ENCODE peak calls at places on chromosomes 2 and 18, in nine cellular contexts. L, O, C, R, E, I, J, B and P are unnamed samples.

GRCh38 chr2:7730990-7731389 is 813.8 kb downstream of the RNF144A start:
- DNase-seq in L (no peak), O (no peak), C (no peak), R (no peak), E (no peak), I (no peak), J (no peak), B (no peak), P (no peak)

GRCh38 chr2:45380131-45380836 is 230.8 kb downstream of the SRBD1 start:
- DNase-seq in L (no peak), O (no peak), C (no peak), R (no peak), E (peak; percentile 10), I (no peak), J (no peak), B (no peak), P (no peak)

GRCh38 chr2:151029406-151030157 is 232.1 kb downstream of the RBM43 start:
- DNase-seq in L (no peak), O (no peak), C (no peak), R (no peak), E (no peak), I (no peak), J (no peak), B (no peak), P (no peak)

GRCh38 chr2:140863713-140864112 is 1267.1 kb downstream of the LRP1B start:
- DNase-seq in L (no peak), O (peak; percentile 3), C (peak; percentile 10), R (no peak), E (peak; percentile 63), I (peak; percentile 29), J (no peak), B (peak; percentile 9), P (no peak)

GRCh38 chr2:207928079-207928478 is 97.2 kb downstream of the PLEKHM3 start:
- DNase-seq in L (no peak), O (no peak), C (no peak), R (no peak), E (no peak), I (no peak), J (no peak), B (no peak), P (no peak)

GRCh38 chr2:12684471-12684936 is 32.2 kb upstream of the TRIB2 start:
- DNase-seq in L (no peak), O (no peak), C (no peak), R (no peak), E (no peak), I (peak; percentile 18), J (no peak), B (no peak), P (no peak)

GRCh38 chr2:172285010-172285621 is 142.3 kb upstream of the ITGA6 start:
- DNase-seq in L (no peak), O (no peak), C (no peak), R (no peak), E (no peak), I (peak; percentile 27), J (no peak), B (no peak), P (no peak)

GRCh38 chr2:168155036-168155435 is 92.4 kb downstream of the STK39 start:
- DNase-seq in L (no peak), O (no peak), C (no peak), R (no peak), E (no peak), I (peak; percentile 15), J (no peak), B (no peak), P (no peak)

GRCh38 chr18:57813245-57813644 is 10.1 kb upstream of the ATP8B1 start:
- DNase-seq in L (no peak), O (no peak), C (no peak), R (no peak), E (peak; percentile 87), I (peak; percentile 96), J (no peak), B (no peak), P (no peak)

GRCh38 chr2:167748536-167748935 is 498.9 kb downstream of the STK39 start:
- DNase-seq in L (no peak), O (no peak), C (no peak), R (no peak), E (no peak), I (no peak), J (no peak), B (no peak), P (no peak)

GRCh38 chr2:44168684-44169154 is at the start of gene PPM1B:
- DNase-seq in L (peak; percentile 99), O (no peak), C (no peak), R (peak; percentile 99), E (no peak), I (no peak), J (peak; percentile 100), B (no peak), P (peak; percentile 98)

GRCh38 chr18:26073742-26074141 is 16.7 kb downstream of the SS18 start:
- DNase-seq in L (no peak), O (no peak), C (no peak), R (no peak), E (no peak), I (no peak), J (no peak), B (no peak), P (no peak)

GRCh38 chr2:128638311-128638710 is 319.6 kb upstream of the HS6ST1 start:
- DNase-seq in L (no peak), O (no peak), C (no peak), R (no peak), E (no peak), I (no peak), J (no peak), B (no peak), P (no peak)

GRCh38 chr18:35296079-35296478 is 6.0 kb upstream of the ZSCAN30 start:
- DNase-seq in L (no peak), O (no peak), C (no peak), R (no peak), E (no peak), I (no peak), J (peak; percentile 29), B (no peak), P (no peak)

GRCh38 chr18:51053822-51054221 is 23.8 kb downstream of the SMAD4 start:
- DNase-seq in L (no peak), O (no peak), C (peak; percentile 22), R (no peak), E (no peak), I (no peak), J (no peak), B (no peak), P (no peak)

GRCh38 chr2:160220545-160221009 is 20.5 kb upstream of the ITGB6 start:
- DNase-seq in L (no peak), O (no peak), C (no peak), R (no peak), E (no peak), I (no peak), J (peak; percentile 75), B (no peak), P (peak; percentile 22)

GRCh38 chr2:108701208-108701607 is 18.1 kb upstream of the RANBP2 start:
- DNase-seq in L (no peak), O (no peak), C (no peak), R (no peak), E (no peak), I (no peak), J (no peak), B (no peak), P (no peak)

GRCh38 chr18:63162271-63163014 is 157.1 kb downstream of the BCL2 start:
- DNase-seq in L (no peak), O (peak; percentile 85), C (no peak), R (no peak), E (no peak), I (no peak), J (peak; percentile 75), B (no peak), P (peak; percentile 81)

GRCh38 chr2:227503433-227504406 is 31.8 kb downstream of the AGFG1 start:
- DNase-seq in L (no peak), O (no peak), C (no peak), R (no peak), E (peak; percentile 68), I (no peak), J (no peak), B (no peak), P (no peak)

GRCh38 chr2:7031424-7032245 is 114.4 kb downstream of the RNF144A start:
- DNase-seq in L (no peak), O (no peak), C (peak; percentile 98), R (no peak), E (no peak), I (no peak), J (no peak), B (peak; percentile 99), P (no peak)

GRCh38 chr2:16053437-16054257 is 113.3 kb downstream of the MYCN start:
- DNase-seq in L (no peak), O (no peak), C (no peak), R (no peak), E (no peak), I (no peak), J (no peak), B (no peak), P (no peak)

GRCh38 chr2:158232476-158232875 is 130.8 kb downstream of the UPP2 start:
- DNase-seq in L (no peak), O (no peak), C (no peak), R (no peak), E (no peak), I (no peak), J (no peak), B (no peak), P (no peak)

GRCh38 chr2:113216891-113217454 is 43.2 kb downstream of the PSD4 start:
- DNase-seq in L (no peak), O (no peak), C (no peak), R (no peak), E (no peak), I (no peak), J (no peak), B (no peak), P (no peak)